ENCODE peak calls at places on chromosomes 11 and 22, in nine cellular contexts. R is CD14-positive monocyte, W is thoracic aorta, C is tibial artery, K is body of pancreas, P is kidney epithelial cell, Z is fibroblast of lung, E is GM06990, X is ovary. N is an unnamed sample.

GRCh38 chr22:19910180-19910744 is 31.3 kb upstream of the COMT start:
- DNase-seq in C (no peak), P (no peak), W (no peak), E (no peak), K (no peak), X (no peak), Z (no peak), R (no peak), N (no peak)

GRCh38 chr22:23696326-23696851 is 5.6 kb downstream of the RGL4 start:
- DNase-seq in K (no peak), C (no peak), Z (no peak), E (peak; percentile 73), P (no peak), R (peak; percentile 91), X (no peak), W (no peak), N (peak; percentile 52)

GRCh38 chr11:94834931-94835330 is 66.8 kb downstream of the AMOTL1 start:
- DNase-seq in E (no peak), K (no peak), R (no peak), X (no peak), C (no peak), W (no peak), Z (peak; percentile 59), P (no peak), N (no peak)

GRCh38 chr11:113553235-113553634 is 78.0 kb upstream of the DRD2 start:
- DNase-seq in E (no peak), C (peak; percentile 34), R (no peak), K (no peak), W (no peak), P (peak; percentile 95), Z (peak; percentile 74), X (no peak), N (no peak)

GRCh38 chr11:69242583-69242940 is 51.4 kb upstream of the MYEOV start:
- DNase-seq in C (peak; percentile 13), E (no peak), Z (no peak), X (no peak), P (no peak), W (no peak), R (no peak), K (no peak), N (no peak)

GRCh38 chr11:111823629-111824028 is 47.8 kb downstream of the ALG9 start:
- DNase-seq in E (no peak), P (no peak), C (no peak), X (no peak), K (no peak), Z (no peak), R (no peak), W (no peak), N (no peak)

GRCh38 chr22:39661842-39662676 is 91.5 kb downstream of the CACNA1I start:
- DNase-seq in W (no peak), P (no peak), C (no peak), K (peak; percentile 49), Z (no peak), X (no peak), E (no peak), R (no peak), N (peak; percentile 41)

GRCh38 chr11:67438121-67438902 is 830 bp upstream of the PTPRCAP start:
- DNase-seq in K (no peak), C (no peak), E (peak; percentile 75), R (no peak), Z (no peak), P (no peak), X (no peak), W (no peak), N (peak; percentile 53)

GRCh38 chr11:2464451-2465165 is 19.8 kb downstream of the KCNQ1 start:
- DNase-seq in Z (no peak), X (no peak), C (no peak), E (no peak), W (no peak), R (no peak), K (no peak), P (no peak), N (no peak)

GRCh38 chr22:44782286-44782830 is 30.0 kb downstream of the ARHGAP8 start:
- DNase-seq in K (no peak), P (no peak), W (no peak), Z (peak; percentile 24), C (no peak), X (no peak), E (no peak), R (no peak), N (no peak)

DNA sequence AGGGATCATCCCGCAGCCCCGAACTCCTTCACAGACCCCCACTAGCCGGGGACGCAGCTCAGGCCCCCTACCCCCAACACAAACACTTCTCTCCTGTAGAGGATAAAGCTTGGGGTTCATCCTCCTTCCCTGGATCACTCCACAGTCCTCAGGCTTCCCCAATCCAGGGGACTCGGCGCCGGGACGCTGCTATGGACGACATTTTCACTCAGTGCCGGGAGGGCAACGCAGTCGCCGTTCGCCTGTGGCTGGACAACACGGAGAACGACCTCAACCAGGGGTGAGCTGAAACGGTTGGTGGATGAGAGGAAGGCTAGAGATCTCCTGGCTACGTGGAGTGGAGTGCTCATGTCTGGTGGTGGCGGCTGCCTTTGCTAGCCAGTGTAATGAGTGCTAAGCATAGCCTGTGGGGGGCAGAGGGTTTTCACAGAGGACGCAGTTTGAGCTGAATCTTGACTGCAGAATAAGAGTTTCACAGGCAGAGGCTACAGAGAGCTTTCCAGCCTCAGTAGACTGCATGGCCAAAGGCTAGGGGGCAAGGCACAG is 580 bp downstream of the ILK start:
- DNase-seq in E (peak; percentile 47), K (peak; percentile 64), X (peak; percentile 54), P (no peak), W (no peak), C (peak; percentile 68), R (no peak), Z (peak; percentile 73), N (peak; percentile 32)
- TF ChIP-seq CTCF in E (peak; percentile 42), K (peak; percentile 49), X (no peak), P (peak; percentile 13), W (peak; percentile 9), C (peak; percentile 16), R (no peak), Z (peak; percentile 21), N (no peak)

GRCh38 chr11:34624069-34624468 is 3.2 kb downstream of the EHF start:
- DNase-seq in W (no peak), Z (no peak), E (peak; percentile 84), X (no peak), K (peak; percentile 65), C (no peak), P (no peak), R (no peak), N (peak; percentile 46)
- TF ChIP-seq CTCF in W (no peak), Z (no peak), E (peak; percentile 17), X (no peak), K (no peak), C (no peak), P (no peak), R (no peak), N (no peak)

DNA sequence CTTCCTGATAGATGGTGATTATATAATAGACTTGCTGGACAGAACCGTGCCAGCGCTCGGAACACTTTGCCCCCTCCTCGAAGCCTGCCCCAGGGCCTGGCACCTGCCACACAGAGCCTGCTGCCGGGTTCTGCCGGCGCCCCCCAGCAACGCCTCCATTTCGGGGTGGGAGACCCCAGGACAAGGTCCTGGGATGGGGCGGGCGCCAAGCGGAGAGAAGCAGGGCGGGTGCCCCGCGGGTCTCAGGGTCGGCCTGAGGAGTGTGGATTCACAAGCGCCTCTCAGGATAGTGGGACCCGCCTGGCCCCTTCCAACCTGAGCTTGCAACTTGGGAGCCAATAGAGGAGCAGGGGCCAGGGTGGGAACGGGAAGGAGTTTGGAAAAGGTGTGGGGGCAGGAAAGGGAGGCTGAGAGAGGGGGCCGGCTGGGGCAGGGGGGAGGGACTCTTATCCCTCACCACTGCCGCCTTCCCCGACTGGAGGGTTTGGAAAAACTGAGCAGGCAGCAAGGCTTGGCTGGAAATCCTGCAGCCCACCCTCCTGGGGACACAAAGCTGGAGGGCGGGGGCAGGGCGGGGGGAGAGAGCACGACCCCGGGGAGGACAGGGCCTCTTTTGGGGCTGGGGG is 3.3 kb upstream of the BCL9L start:
- DNase-seq in R (peak; percentile 46), E (no peak), P (no peak), W (no peak), X (no peak), K (peak; percentile 77), C (peak; percentile 51), Z (peak; percentile 53), N (no peak)
- TF ChIP-seq CTCF in R (no peak), E (no peak), P (no peak), W (no peak), X (no peak), K (peak; percentile 9), C (peak; percentile 3), Z (no peak), N (no peak)

GRCh38 chr11:123741159-123741951 is at the start of gene ZNF202:
- DNase-seq in Z (peak; percentile 91), X (peak; percentile 87), C (peak; percentile 89), K (peak; percentile 92), W (peak; percentile 52), R (peak; percentile 86), P (peak; percentile 42), E (peak; percentile 91), N (peak; percentile 91)
- TF ChIP-seq CTCF in Z (peak; percentile 4), X (no peak), C (no peak), K (peak; percentile 38), W (peak; percentile 29), R (peak; percentile 18), P (peak; percentile 0), E (peak; percentile 23), N (no peak)

DNA sequence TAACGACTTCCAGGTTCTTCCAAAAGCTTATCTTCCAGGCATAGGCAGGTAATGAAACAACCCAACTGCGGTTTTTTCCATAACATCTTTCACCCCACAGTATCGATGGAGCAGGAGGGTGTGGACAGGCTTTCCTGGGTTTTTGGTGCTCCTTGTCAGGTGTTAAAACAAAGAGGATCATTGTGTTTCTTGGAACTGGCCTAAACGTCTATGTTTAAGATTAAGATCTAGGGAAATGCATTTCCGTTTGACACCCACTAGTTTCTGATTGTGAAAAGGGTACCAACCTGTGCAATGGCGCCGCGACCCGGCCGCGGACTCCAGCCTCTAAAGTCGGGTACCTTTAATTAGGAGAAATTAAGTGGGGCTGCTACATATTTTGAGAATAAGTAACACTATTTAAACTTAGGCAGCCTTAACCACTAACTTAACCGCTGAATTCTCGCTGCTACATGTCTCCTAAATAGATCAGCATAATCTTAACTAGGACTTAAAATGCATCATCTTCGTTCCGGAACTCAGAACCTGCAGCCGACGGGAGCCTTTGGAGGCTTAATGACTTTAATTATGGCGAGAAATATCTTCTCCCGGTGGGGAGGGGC is 31.5 kb downstream of the C22orf31 start:
- DNase-seq in E (no peak), X (no peak), C (no peak), W (no peak), Z (peak; percentile 37), P (no peak), R (no peak), K (peak; percentile 53), N (no peak)
- TF ChIP-seq CTCF in E (no peak), X (no peak), C (no peak), W (no peak), Z (no peak), P (peak; percentile 20), R (no peak), K (no peak), N (no peak)

DNA sequence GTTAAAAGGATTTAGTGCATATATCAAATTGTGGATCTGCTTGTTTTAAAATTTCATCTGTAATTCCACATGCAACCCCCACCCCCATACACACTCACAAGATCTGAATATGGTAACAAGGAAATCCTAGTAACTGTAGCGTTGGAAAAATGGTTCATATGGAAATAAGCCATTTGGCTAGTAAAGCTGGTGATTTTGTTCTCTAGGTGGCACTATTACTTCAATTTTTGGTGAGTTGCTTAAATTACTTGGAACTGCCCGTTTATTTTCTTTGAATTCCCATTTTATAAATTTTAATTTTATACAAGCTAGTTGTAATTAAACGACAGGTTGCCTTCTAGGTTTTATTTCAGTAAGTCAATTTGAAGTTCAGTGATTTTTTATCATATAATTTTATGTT is 5.3 kb downstream of the BDNF start:
- DNase-seq in K (no peak), X (no peak), E (no peak), R (no peak), W (no peak), C (no peak), P (no peak), Z (peak; percentile 65), N (no peak)
- TF ChIP-seq CTCF in K (peak; percentile 31), X (no peak), E (peak; percentile 37), R (no peak), W (no peak), C (no peak), P (peak; percentile 46), Z (peak; percentile 15), N (no peak)